ENCODE peak calls at places on chromosomes 6 and 20, in nine cellular contexts. One of them, this sample, is unnamed.

GRCh38 chr6:6891949-6892461 is 215.8 kb upstream of the RREB1 start:
- DNase-seq in heart left ventricle: no peak
- DNase-seq in thyroid gland: no peak
- DNase-seq in esophagus squamous epithelium: no peak
- DNase-seq in lower leg skin: no peak
- DNase-seq in Peyer's patch: no peak
- DNase-seq in H54: no peak
- DNase-seq in ovary: no peak
- DNase-seq in NB4: peak; percentile 93
- DNase-seq in this sample: no peak

GRCh38 chr20:19867074-19867473 is 109.0 kb downstream of the RIN2 start:
- DNase-seq in lower leg skin: no peak
- DNase-seq in ovary: no peak
- DNase-seq in NB4: peak; percentile 40
- DNase-seq in thyroid gland: no peak
- DNase-seq in esophagus squamous epithelium: no peak
- DNase-seq in Peyer's patch: no peak
- DNase-seq in heart left ventricle: no peak
- DNase-seq in H54: no peak
- DNase-seq in this sample: no peak

GRCh38 chr6:112833546-112834215 is 486.6 kb downstream of the RFPL4B start:
- DNase-seq in thyroid gland: peak; percentile 20
- DNase-seq in esophagus squamous epithelium: no peak
- DNase-seq in heart left ventricle: no peak
- DNase-seq in lower leg skin: no peak
- DNase-seq in Peyer's patch: no peak
- DNase-seq in NB4: no peak
- DNase-seq in H54: no peak
- DNase-seq in ovary: no peak
- DNase-seq in this sample: no peak

GRCh38 chr6:39432311-39433025 is 110.0 kb upstream of the KCNK16 start:
- DNase-seq in heart left ventricle: no peak
- DNase-seq in esophagus squamous epithelium: no peak
- DNase-seq in NB4: no peak
- DNase-seq in thyroid gland: no peak
- DNase-seq in lower leg skin: no peak
- DNase-seq in Peyer's patch: no peak
- DNase-seq in H54: no peak
- DNase-seq in ovary: no peak
- DNase-seq in this sample: no peak

GRCh38 chr6:85360794-85361642 is 88.9 kb upstream of the NT5E start:
- DNase-seq in esophagus squamous epithelium: no peak
- DNase-seq in lower leg skin: no peak
- DNase-seq in thyroid gland: no peak
- DNase-seq in NB4: peak; percentile 18
- DNase-seq in H54: peak; percentile 48
- DNase-seq in Peyer's patch: peak; percentile 49
- DNase-seq in ovary: no peak
- DNase-seq in heart left ventricle: no peak
- DNase-seq in this sample: no peak

GRCh38 chr6:33981421-33981820 is 164.5 kb downstream of the GRM4 start:
- DNase-seq in ovary: no peak
- DNase-seq in H54: no peak
- DNase-seq in NB4: no peak
- DNase-seq in lower leg skin: peak; percentile 56
- DNase-seq in thyroid gland: no peak
- DNase-seq in esophagus squamous epithelium: no peak
- DNase-seq in Peyer's patch: peak; percentile 11
- DNase-seq in heart left ventricle: no peak
- DNase-seq in this sample: no peak

GRCh38 chr6:87756858-87757257 is 54.8 kb upstream of the AKIRIN2 start:
- DNase-seq in Peyer's patch: peak; percentile 72
- DNase-seq in thyroid gland: no peak
- DNase-seq in ovary: no peak
- DNase-seq in H54: peak; percentile 49
- DNase-seq in lower leg skin: no peak
- DNase-seq in NB4: peak; percentile 99
- DNase-seq in heart left ventricle: peak; percentile 30
- DNase-seq in esophagus squamous epithelium: no peak
- DNase-seq in this sample: peak; percentile 46

GRCh38 chr6:21753571-21754108 is 160.1 kb downstream of the SOX4 start:
- DNase-seq in ovary: no peak
- DNase-seq in Peyer's patch: no peak
- DNase-seq in esophagus squamous epithelium: no peak
- DNase-seq in H54: no peak
- DNase-seq in thyroid gland: no peak
- DNase-seq in heart left ventricle: no peak
- DNase-seq in NB4: no peak
- DNase-seq in lower leg skin: no peak
- DNase-seq in this sample: no peak

GRCh38 chr6:17962436-17963031 is 24.9 kb downstream of the KIF13A start:
- DNase-seq in lower leg skin: no peak
- DNase-seq in heart left ventricle: peak; percentile 91
- DNase-seq in thyroid gland: no peak
- DNase-seq in H54: peak; percentile 84
- DNase-seq in esophagus squamous epithelium: no peak
- DNase-seq in ovary: no peak
- DNase-seq in Peyer's patch: peak; percentile 56
- DNase-seq in NB4: peak; percentile 21
- DNase-seq in this sample: no peak

GRCh38 chr20:44463466-44463865 is 12.2 kb upstream of the TTPAL start:
- DNase-seq in H54: no peak
- DNase-seq in heart left ventricle: no peak
- DNase-seq in ovary: no peak
- DNase-seq in thyroid gland: no peak
- DNase-seq in esophagus squamous epithelium: no peak
- DNase-seq in lower leg skin: no peak
- DNase-seq in Peyer's patch: no peak
- DNase-seq in NB4: no peak
- DNase-seq in this sample: no peak

GRCh38 chr6:20717743-20718142 is 183.5 kb downstream of the CDKAL1 start:
- DNase-seq in lower leg skin: no peak
- DNase-seq in ovary: no peak
- DNase-seq in heart left ventricle: no peak
- DNase-seq in H54: no peak
- DNase-seq in thyroid gland: peak; percentile 48
- DNase-seq in esophagus squamous epithelium: no peak
- DNase-seq in Peyer's patch: no peak
- DNase-seq in NB4: no peak
- DNase-seq in this sample: no peak

GRCh38 chr6:157585274-157586087 is 204.5 kb downstream of the ZDHHC14 start:
- DNase-seq in ovary: no peak
- DNase-seq in heart left ventricle: no peak
- DNase-seq in NB4: no peak
- DNase-seq in Peyer's patch: no peak
- DNase-seq in thyroid gland: no peak
- DNase-seq in lower leg skin: peak; percentile 73
- DNase-seq in esophagus squamous epithelium: no peak
- DNase-seq in H54: no peak
- DNase-seq in this sample: no peak

GRCh38 chr20:32067234-32067821 is 15.3 kb downstream of the HCK start:
- DNase-seq in H54: peak; percentile 25
- DNase-seq in Peyer's patch: no peak
- DNase-seq in heart left ventricle: no peak
- DNase-seq in NB4: peak; percentile 62
- DNase-seq in esophagus squamous epithelium: no peak
- DNase-seq in lower leg skin: no peak
- DNase-seq in thyroid gland: no peak
- DNase-seq in ovary: no peak
- DNase-seq in this sample: no peak

GRCh38 chr6:56299916-56300315 is 52.5 kb upstream of the COL21A1 start:
- DNase-seq in lower leg skin: no peak
- DNase-seq in heart left ventricle: no peak
- DNase-seq in thyroid gland: no peak
- DNase-seq in Peyer's patch: no peak
- DNase-seq in H54: no peak
- DNase-seq in ovary: no peak
- DNase-seq in NB4: no peak
- DNase-seq in esophagus squamous epithelium: no peak
- DNase-seq in this sample: no peak

GRCh38 chr6:11277275-11278206 is 45.1 kb upstream of the NEDD9 start:
- DNase-seq in esophagus squamous epithelium: no peak
- DNase-seq in lower leg skin: no peak
- DNase-seq in heart left ventricle: peak; percentile 48
- DNase-seq in ovary: no peak
- DNase-seq in Peyer's patch: no peak
- DNase-seq in thyroid gland: peak; percentile 32
- DNase-seq in H54: no peak
- DNase-seq in NB4: no peak
- DNase-seq in this sample: no peak

GRCh38 chr6:36679043-36679821 is 718 bp downstream of the CDKN1A start:
- DNase-seq in H54: peak; percentile 51
- DNase-seq in heart left ventricle: peak; percentile 89
- DNase-seq in Peyer's patch: peak; percentile 78
- DNase-seq in esophagus squamous epithelium: no peak
- DNase-seq in thyroid gland: peak; percentile 83
- DNase-seq in lower leg skin: peak; percentile 96
- DNase-seq in NB4: peak; percentile 80
- DNase-seq in ovary: peak; percentile 84
- DNase-seq in this sample: no peak

GRCh38 chr6:25250878-25251277 is 28.3 kb upstream of the CARMIL1 start:
- DNase-seq in ovary: no peak
- DNase-seq in esophagus squamous epithelium: no peak
- DNase-seq in H54: no peak
- DNase-seq in lower leg skin: no peak
- DNase-seq in thyroid gland: no peak
- DNase-seq in Peyer's patch: no peak
- DNase-seq in NB4: no peak
- DNase-seq in heart left ventricle: no peak
- DNase-seq in this sample: no peak

DNA sequence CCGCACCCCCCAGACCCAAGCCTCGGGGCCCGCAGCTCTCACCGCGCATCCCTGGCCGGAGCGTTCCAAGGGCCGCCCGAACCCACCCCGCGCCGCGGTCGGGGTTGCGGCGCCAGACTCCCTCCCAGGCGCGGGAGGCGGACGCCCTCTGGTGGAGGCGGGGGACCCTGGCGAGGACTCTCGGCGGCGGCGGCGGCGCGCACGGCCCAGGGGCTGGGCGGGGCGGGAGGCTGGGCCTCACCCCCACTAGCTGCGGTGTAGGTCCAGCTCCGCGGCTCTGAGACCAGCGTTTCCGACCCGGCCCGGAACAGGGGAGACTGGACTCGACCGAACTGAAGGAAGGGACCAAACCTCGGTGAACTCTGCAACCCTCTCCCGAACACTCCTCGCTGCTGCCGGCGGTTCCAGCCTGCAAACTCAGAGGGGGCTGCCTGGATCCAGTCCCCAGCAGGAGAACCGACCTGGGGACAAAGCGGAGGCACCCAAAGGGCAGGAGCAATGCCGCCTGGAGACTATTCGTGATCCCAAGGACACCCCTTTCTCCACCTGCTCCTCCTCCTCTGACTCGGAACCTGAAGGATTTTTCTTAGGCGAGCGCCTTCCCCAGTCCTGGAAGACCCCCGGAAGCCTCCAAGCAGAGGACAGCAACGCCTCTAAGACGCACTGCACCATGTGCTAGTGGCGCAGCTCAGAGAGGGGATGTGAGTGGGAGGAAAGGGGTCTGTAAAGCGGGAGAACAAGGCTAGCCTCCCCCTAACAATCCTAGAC is 859 bp upstream of the TOMM6 start:
- DNase-seq in Peyer's patch: peak; percentile 93
- DNase-seq in NB4: peak; percentile 89
- DNase-seq in lower leg skin: peak; percentile 97
- DNase-seq in ovary: peak; percentile 91
- DNase-seq in thyroid gland: peak; percentile 90
- DNase-seq in heart left ventricle: peak; percentile 89
- DNase-seq in H54: peak; percentile 80
- DNase-seq in esophagus squamous epithelium: peak; percentile 37
- DNase-seq in this sample: peak; percentile 91
- TF ChIP-seq POLR2A in Peyer's patch: peak; percentile 33
- TF ChIP-seq POLR2A in NB4: peak; percentile 35
- TF ChIP-seq POLR2A in lower leg skin: no peak
- TF ChIP-seq POLR2A in ovary: peak; percentile 13
- TF ChIP-seq POLR2A in thyroid gland: peak; percentile 71
- TF ChIP-seq POLR2A in heart left ventricle: peak; percentile 38
- TF ChIP-seq POLR2A in H54: peak; percentile 42
- TF ChIP-seq POLR2A in esophagus squamous epithelium: no peak
- TF ChIP-seq POLR2A in this sample: no peak

GRCh38 chr20:3927486-3928291 is 38.5 kb downstream of the PANK2 start:
- DNase-seq in NB4: peak; percentile 85
- DNase-seq in heart left ventricle: no peak
- DNase-seq in H54: no peak
- DNase-seq in Peyer's patch: no peak
- DNase-seq in thyroid gland: no peak
- DNase-seq in ovary: no peak
- DNase-seq in esophagus squamous epithelium: no peak
- DNase-seq in lower leg skin: peak; percentile 81
- DNase-seq in this sample: no peak
- TF ChIP-seq POLR2A in NB4: no peak
- TF ChIP-seq POLR2A in heart left ventricle: no peak
- TF ChIP-seq POLR2A in H54: no peak
- TF ChIP-seq POLR2A in Peyer's patch: no peak
- TF ChIP-seq POLR2A in thyroid gland: no peak
- TF ChIP-seq POLR2A in ovary: no peak
- TF ChIP-seq POLR2A in esophagus squamous epithelium: no peak
- TF ChIP-seq POLR2A in lower leg skin: no peak
- TF ChIP-seq POLR2A in this sample: peak; percentile 67

DNA sequence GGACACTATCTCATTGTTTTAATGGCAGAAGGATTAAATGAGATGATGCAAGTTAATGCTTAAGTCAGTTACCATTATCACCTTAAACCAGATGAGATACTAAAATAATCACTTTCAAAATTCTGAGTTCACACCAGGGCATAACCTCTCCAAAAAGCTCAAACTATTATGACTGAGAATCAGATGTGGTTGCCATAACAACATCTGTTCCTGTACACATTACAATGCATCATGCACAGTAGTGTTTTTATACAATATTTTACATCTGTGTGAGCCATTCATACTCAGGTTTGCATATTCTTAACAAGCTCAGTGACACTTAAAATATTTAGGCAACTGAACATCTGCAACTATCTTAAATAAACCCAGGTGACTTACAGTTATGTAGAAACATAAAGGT is 10.2 kb downstream of the ADNP start:
- DNase-seq in NB4: no peak
- DNase-seq in lower leg skin: no peak
- DNase-seq in H54: no peak
- DNase-seq in ovary: no peak
- DNase-seq in esophagus squamous epithelium: no peak
- DNase-seq in Peyer's patch: no peak
- DNase-seq in heart left ventricle: no peak
- DNase-seq in thyroid gland: no peak
- DNase-seq in this sample: no peak
- TF ChIP-seq POLR2A in NB4: no peak
- TF ChIP-seq POLR2A in lower leg skin: no peak
- TF ChIP-seq POLR2A in H54: no peak
- TF ChIP-seq POLR2A in ovary: no peak
- TF ChIP-seq POLR2A in esophagus squamous epithelium: no peak
- TF ChIP-seq POLR2A in Peyer's patch: no peak
- TF ChIP-seq POLR2A in heart left ventricle: no peak
- TF ChIP-seq POLR2A in thyroid gland: no peak
- TF ChIP-seq POLR2A in this sample: no peak

GRCh38 chr20:46220808-46221207 is 87.5 kb downstream of the CDH22 start:
- DNase-seq in thyroid gland: peak; percentile 45
- DNase-seq in Peyer's patch: no peak
- DNase-seq in NB4: no peak
- DNase-seq in ovary: no peak
- DNase-seq in H54: no peak
- DNase-seq in lower leg skin: no peak
- DNase-seq in heart left ventricle: peak; percentile 67
- DNase-seq in esophagus squamous epithelium: no peak
- DNase-seq in this sample: no peak
- TF ChIP-seq POLR2A in thyroid gland: no peak
- TF ChIP-seq POLR2A in Peyer's patch: no peak
- TF ChIP-seq POLR2A in NB4: no peak
- TF ChIP-seq POLR2A in ovary: no peak
- TF ChIP-seq POLR2A in H54: no peak
- TF ChIP-seq POLR2A in lower leg skin: no peak
- TF ChIP-seq POLR2A in heart left ventricle: no peak
- TF ChIP-seq POLR2A in esophagus squamous epithelium: no peak
- TF ChIP-seq POLR2A in this sample: no peak

This sample was measured in GM12891.